ENCODE peak calls at places on chromosome 16, in ten cellular contexts. T is stimulated activated CD4-positive, alpha-beta T cell treated with anti-CD3 and anti-CD28 coated beads, Interleukin-12 subunit alpha, Interleukin-12 subunit beta, amount 100 ng/mL, for 24 hours; X is T47D; N is body of pancreas; O is neuronal stem cell; W is breast epithelium; R is T1000; Z is HAP-1; E is hippocampal formation; B is GM04503. J is an unnamed sample.

GRCh38 chr16:84548971-84549844 is 44.7 kb upstream of the MEAK7 start:
- DNase-seq in X (no peak), N (no peak), W (no peak), E (no peak), T (peak; percentile 44), O (no peak), R (no peak), B (no peak), Z (no peak), J (no peak)

GRCh38 chr16:14510939-14511797 is 118.9 kb downstream of the PARN start:
- DNase-seq in N (no peak), E (no peak), Z (no peak), B (peak; percentile 73), W (no peak), X (no peak), T (no peak), R (no peak), O (no peak), J (no peak)

GRCh38 chr16:75550211-75550662 is 5.8 kb downstream of the TMEM231 start:
- DNase-seq in Z (no peak), N (peak; percentile 14), T (peak; percentile 7), B (no peak), O (no peak), X (peak; percentile 21), E (peak; percentile 55), R (no peak), W (no peak), J (peak; percentile 84)

GRCh38 chr16:56013962-56014552 is 138.9 kb upstream of the CES5A start:
- DNase-seq in R (no peak), E (no peak), O (peak; percentile 72), T (peak; percentile 25), N (peak; percentile 38), X (peak; percentile 33), Z (peak; percentile 18), B (no peak), W (no peak), J (peak; percentile 6)

GRCh38 chr16:89364603-89365002 is 125.8 kb downstream of the ANKRD11 start:
- DNase-seq in N (peak; percentile 74), O (no peak), E (peak; percentile 44), X (no peak), B (no peak), Z (no peak), W (no peak), R (no peak), T (no peak), J (no peak)

GRCh38 chr16:56608876-56609462 is 585 bp downstream of the MT2A start:
- DNase-seq in T (no peak), W (no peak), R (no peak), O (no peak), X (no peak), Z (no peak), N (peak; percentile 40), E (no peak), B (no peak), J (no peak)

GRCh38 chr16:58814348-58814801 is 80.3 kb upstream of the GOT2 start:
- DNase-seq in X (peak; percentile 14), R (no peak), Z (peak; percentile 66), W (no peak), E (peak; percentile 27), N (peak; percentile 50), B (no peak), T (peak; percentile 11), O (peak; percentile 54), J (peak; percentile 29)

GRCh38 chr16:1030381-1030901 is 42.1 kb upstream of the SSTR5 start:
- DNase-seq in R (no peak), Z (no peak), X (no peak), N (peak; percentile 89), W (no peak), E (no peak), T (no peak), B (no peak), O (no peak), J (no peak)

GRCh38 chr16:54699656-54700055 is 231.0 kb upstream of the IRX5 start:
- DNase-seq in O (no peak), B (no peak), T (no peak), W (no peak), E (no peak), Z (no peak), R (no peak), X (no peak), N (no peak), J (no peak)

GRCh38 chr16:9090101-9090959 is 1.1 kb upstream of the HAPSTR1 start:
- DNase-seq in T (no peak), B (no peak), O (peak; percentile 48), E (no peak), N (peak; percentile 43), R (no peak), W (peak; percentile 52), X (no peak), Z (no peak), J (no peak)

GRCh38 chr16:84054271-84054670 is 11.7 kb upstream of the SLC38A8 start:
- DNase-seq in R (no peak), W (no peak), N (no peak), Z (no peak), T (no peak), O (no peak), E (no peak), X (no peak), B (no peak), J (no peak)

GRCh38 chr16:11668590-11669379 is 530 bp downstream of the SNN start:
- DNase-seq in N (peak; percentile 34), Z (no peak), W (no peak), R (no peak), X (no peak), B (no peak), E (no peak), T (no peak), O (peak; percentile 45), J (no peak)

GRCh38 chr16:53809088-53809951 is 105.4 kb downstream of the FTO start:
- DNase-seq in O (no peak), R (no peak), N (no peak), X (no peak), Z (peak; percentile 31), B (peak; percentile 78), E (peak; percentile 28), W (no peak), T (no peak), J (no peak)

GRCh38 chr16:35180970-35181369 is 1721.6 kb downstream of the TP53TG3F start:
- DNase-seq in T (no peak), B (no peak), X (no peak), R (no peak), W (no peak), Z (no peak), O (no peak), N (no peak), E (no peak), J (no peak)

GRCh38 chr16:12215302-12216105 is 239.0 kb downstream of the SNX29 start:
- DNase-seq in X (no peak), R (no peak), B (no peak), W (no peak), T (no peak), Z (no peak), O (peak; percentile 24), E (no peak), N (no peak), J (no peak)

GRCh38 chr16:4087099-4087885 is 28.9 kb downstream of the ADCY9 start:
- DNase-seq in B (no peak), O (no peak), R (no peak), T (no peak), N (no peak), W (no peak), X (no peak), E (no peak), Z (no peak), J (no peak)

GRCh38 chr16:89122322-89122831 is 28.7 kb downstream of the ACSF3 start:
- DNase-seq in X (peak; percentile 99), N (no peak), B (no peak), Z (no peak), E (no peak), R (no peak), W (no peak), O (no peak), T (no peak), J (no peak)

GRCh38 chr16:81664153-81664552 is 114.9 kb upstream of the PLCG2 start:
- DNase-seq in Z (no peak), N (no peak), T (no peak), B (no peak), E (no peak), O (no peak), X (no peak), W (no peak), R (no peak), J (no peak)

GRCh38 chr16:75262104-75262799 is 10.8 kb upstream of the BCAR1 start:
- DNase-seq in E (no peak), O (no peak), Z (no peak), W (no peak), R (no peak), T (no peak), X (no peak), N (peak; percentile 60), B (no peak), J (peak; percentile 90)

GRCh38 chr16:68754117-68754792 is 17.2 kb downstream of the CDH1 start:
- DNase-seq in N (no peak), W (no peak), Z (no peak), R (no peak), B (no peak), O (no peak), E (no peak), T (no peak), X (no peak), J (no peak)

GRCh38 chr16:75254359-75254837 is 3.0 kb upstream of the BCAR1 start:
- DNase-seq in W (no peak), X (peak; percentile 99), E (no peak), T (no peak), B (peak; percentile 95), N (no peak), Z (no peak), O (no peak), R (no peak), J (no peak)

GRCh38 chr16:2856686-2857450 is 1.1 kb downstream of the PRSS22 start:
- DNase-seq in T (no peak), N (no peak), O (no peak), R (no peak), Z (no peak), W (no peak), E (no peak), B (no peak), X (no peak), J (no peak)

GRCh38 chr16:84329849-84330684 is 35.4 kb downstream of the WFDC1 start:
- DNase-seq in E (no peak), B (no peak), R (no peak), O (no peak), W (no peak), Z (no peak), T (no peak), X (no peak), N (no peak), J (no peak)

GRCh38 chr16:29806641-29807425 is 504 bp downstream of the MAZ start:
- DNase-seq in X (peak; percentile 42), Z (peak; percentile 70), T (peak; percentile 63), R (peak; percentile 45), O (no peak), N (peak; percentile 62), W (no peak), B (no peak), E (no peak), J (peak; percentile 71)

GRCh38 chr16:31513884-31514283 is 5.7 kb upstream of the RUSF1 start:
- DNase-seq in R (no peak), N (no peak), T (no peak), B (no peak), E (no peak), O (no peak), W (no peak), X (no peak), Z (no peak), J (no peak)

J was measured in HuH-7.